ENCODE peak calls at places on chromosomes 11 and 22, in seven cellular contexts. One of them, this sample, is unnamed.

GRCh38 chr22:24555160-24555495 is 190 bp upstream of the GUCD1 start:
- DNase-seq in astrocyte of the spinal cord: peak
- DNase-seq in GM23338: peak
- DNase-seq in adrenal gland: peak
- DNase-seq in right atrium auricular region: peak
- DNase-seq in cardiac muscle cell: peak
- DNase-seq in brain microvascular endothelial cell: peak
- DNase-seq in this sample: peak

GRCh38 chr11:123653997-123654565 is 343 bp downstream of the SCN3B start:
- DNase-seq in astrocyte of the spinal cord: peak
- DNase-seq in GM23338: peak
- DNase-seq in adrenal gland: peak
- DNase-seq in right atrium auricular region: no peak
- DNase-seq in cardiac muscle cell: peak
- DNase-seq in brain microvascular endothelial cell: peak
- DNase-seq in this sample: no peak

GRCh38 chr11:11965656-11966353 is 42.6 kb downstream of the DKK3 start:
- DNase-seq in astrocyte of the spinal cord: no peak
- DNase-seq in GM23338: no peak
- DNase-seq in adrenal gland: no peak
- DNase-seq in right atrium auricular region: no peak
- DNase-seq in cardiac muscle cell: no peak
- DNase-seq in brain microvascular endothelial cell: no peak
- DNase-seq in this sample: no peak

GRCh38 chr11:3223932-3224729 is 5.5 kb upstream of the MRGPRG start:
- DNase-seq in astrocyte of the spinal cord: no peak
- DNase-seq in GM23338: peak
- DNase-seq in adrenal gland: peak
- DNase-seq in right atrium auricular region: no peak
- DNase-seq in cardiac muscle cell: no peak
- DNase-seq in brain microvascular endothelial cell: no peak
- DNase-seq in this sample: no peak

GRCh38 chr22:44591146-44591790 is 93.2 kb upstream of the RTL6 start:
- DNase-seq in astrocyte of the spinal cord: no peak
- DNase-seq in GM23338: no peak
- DNase-seq in adrenal gland: no peak
- DNase-seq in right atrium auricular region: no peak
- DNase-seq in cardiac muscle cell: no peak
- DNase-seq in brain microvascular endothelial cell: no peak
- DNase-seq in this sample: no peak

GRCh38 chr11:15565846-15566245 is 451.1 kb downstream of the INSC start:
- DNase-seq in astrocyte of the spinal cord: no peak
- DNase-seq in GM23338: no peak
- DNase-seq in adrenal gland: no peak
- DNase-seq in right atrium auricular region: no peak
- DNase-seq in cardiac muscle cell: no peak
- DNase-seq in brain microvascular endothelial cell: no peak
- DNase-seq in this sample: no peak

GRCh38 chr11:133086518-133086917 is 445.8 kb downstream of the OPCML start:
- DNase-seq in astrocyte of the spinal cord: no peak
- DNase-seq in GM23338: no peak
- DNase-seq in adrenal gland: no peak
- DNase-seq in right atrium auricular region: no peak
- DNase-seq in cardiac muscle cell: no peak
- DNase-seq in brain microvascular endothelial cell: no peak
- DNase-seq in this sample: no peak

GRCh38 chr11:43574949-43575915 is 105.3 kb upstream of the HSD17B12 start:
- DNase-seq in astrocyte of the spinal cord: peak
- DNase-seq in GM23338: peak
- DNase-seq in adrenal gland: peak
- DNase-seq in right atrium auricular region: no peak
- DNase-seq in cardiac muscle cell: peak
- DNase-seq in brain microvascular endothelial cell: peak
- DNase-seq in this sample: no peak

GRCh38 chr11:122817121-122817520 is 21.2 kb upstream of the CRTAM start:
- DNase-seq in astrocyte of the spinal cord: no peak
- DNase-seq in GM23338: no peak
- DNase-seq in adrenal gland: no peak
- DNase-seq in right atrium auricular region: no peak
- DNase-seq in cardiac muscle cell: peak
- DNase-seq in brain microvascular endothelial cell: no peak
- DNase-seq in this sample: no peak

DNA sequence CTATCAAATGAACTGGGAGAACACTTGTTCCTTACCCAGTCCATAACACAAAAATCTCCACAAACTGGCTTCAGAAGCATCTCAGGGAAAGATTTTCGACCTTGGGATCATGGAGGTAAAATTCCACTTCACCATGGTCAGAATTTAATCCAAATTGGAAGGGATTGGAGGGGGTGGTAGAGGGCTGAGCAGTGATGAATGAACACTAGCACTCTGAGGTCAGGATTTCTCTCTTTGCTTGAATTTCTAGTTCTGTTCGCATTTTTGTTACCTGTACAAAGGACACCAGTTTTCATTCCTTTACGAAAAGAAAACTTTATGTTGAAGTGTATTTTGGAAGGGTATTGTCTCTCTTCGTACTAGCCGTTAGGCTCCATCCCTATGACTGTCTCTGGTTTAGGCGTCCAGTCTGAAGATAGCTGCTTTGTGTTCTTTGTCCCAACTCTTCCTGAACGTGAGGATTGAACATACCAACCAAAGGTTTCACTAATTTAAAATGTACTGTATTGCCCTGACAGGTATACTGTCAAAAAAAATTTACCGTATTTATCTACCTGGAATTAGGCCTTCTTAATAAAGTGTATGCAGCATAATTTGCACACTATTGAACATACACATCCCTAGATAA is 749 bp downstream of the GRAP2 start:
- DNase-seq in astrocyte of the spinal cord: no peak
- DNase-seq in GM23338: no peak
- DNase-seq in adrenal gland: no peak
- DNase-seq in right atrium auricular region: no peak
- DNase-seq in cardiac muscle cell: no peak
- DNase-seq in brain microvascular endothelial cell: no peak
- DNase-seq in this sample: no peak
- H3K4me3 ChIP-seq in astrocyte of the spinal cord: no peak
- H3K4me3 ChIP-seq in GM23338: no peak
- H3K4me3 ChIP-seq in adrenal gland: no peak
- H3K4me3 ChIP-seq in right atrium auricular region: no peak
- H3K4me3 ChIP-seq in cardiac muscle cell: no peak
- H3K4me3 ChIP-seq in brain microvascular endothelial cell: no peak
- H3K4me3 ChIP-seq in this sample: no peak

GRCh38 chr11:78834886-78835285 is 260.2 kb upstream of the NARS2 start:
- DNase-seq in astrocyte of the spinal cord: no peak
- DNase-seq in GM23338: no peak
- DNase-seq in adrenal gland: no peak
- DNase-seq in right atrium auricular region: no peak
- DNase-seq in cardiac muscle cell: no peak
- DNase-seq in brain microvascular endothelial cell: no peak
- DNase-seq in this sample: no peak

GRCh38 chr11:78833237-78833636 is 258.6 kb upstream of the NARS2 start:
- DNase-seq in astrocyte of the spinal cord: no peak
- DNase-seq in GM23338: no peak
- DNase-seq in adrenal gland: peak
- DNase-seq in right atrium auricular region: no peak
- DNase-seq in cardiac muscle cell: no peak
- DNase-seq in brain microvascular endothelial cell: no peak
- DNase-seq in this sample: no peak

GRCh38 chr11:78830277-78830676 is 255.6 kb upstream of the NARS2 start:
- DNase-seq in astrocyte of the spinal cord: no peak
- DNase-seq in GM23338: peak
- DNase-seq in adrenal gland: no peak
- DNase-seq in right atrium auricular region: no peak
- DNase-seq in cardiac muscle cell: no peak
- DNase-seq in brain microvascular endothelial cell: no peak
- DNase-seq in this sample: no peak

GRCh38 chr11:78831571-78831970 is 256.9 kb upstream of the NARS2 start:
- DNase-seq in astrocyte of the spinal cord: no peak
- DNase-seq in GM23338: no peak
- DNase-seq in adrenal gland: no peak
- DNase-seq in right atrium auricular region: no peak
- DNase-seq in cardiac muscle cell: no peak
- DNase-seq in brain microvascular endothelial cell: no peak
- DNase-seq in this sample: no peak

GRCh38 chr11:78832226-78832947 is 257.7 kb upstream of the NARS2 start:
- DNase-seq in astrocyte of the spinal cord: no peak
- DNase-seq in GM23338: no peak
- DNase-seq in adrenal gland: no peak
- DNase-seq in right atrium auricular region: no peak
- DNase-seq in cardiac muscle cell: peak
- DNase-seq in brain microvascular endothelial cell: no peak
- DNase-seq in this sample: no peak
- TF ChIP-seq CTCF in astrocyte of the spinal cord: peak
- TF ChIP-seq CTCF in GM23338: peak
- TF ChIP-seq CTCF in adrenal gland: no peak
- TF ChIP-seq CTCF in right atrium auricular region: no peak
- TF ChIP-seq CTCF in cardiac muscle cell: peak
- TF ChIP-seq CTCF in brain microvascular endothelial cell: peak
- TF ChIP-seq CTCF in this sample: no peak

DNA sequence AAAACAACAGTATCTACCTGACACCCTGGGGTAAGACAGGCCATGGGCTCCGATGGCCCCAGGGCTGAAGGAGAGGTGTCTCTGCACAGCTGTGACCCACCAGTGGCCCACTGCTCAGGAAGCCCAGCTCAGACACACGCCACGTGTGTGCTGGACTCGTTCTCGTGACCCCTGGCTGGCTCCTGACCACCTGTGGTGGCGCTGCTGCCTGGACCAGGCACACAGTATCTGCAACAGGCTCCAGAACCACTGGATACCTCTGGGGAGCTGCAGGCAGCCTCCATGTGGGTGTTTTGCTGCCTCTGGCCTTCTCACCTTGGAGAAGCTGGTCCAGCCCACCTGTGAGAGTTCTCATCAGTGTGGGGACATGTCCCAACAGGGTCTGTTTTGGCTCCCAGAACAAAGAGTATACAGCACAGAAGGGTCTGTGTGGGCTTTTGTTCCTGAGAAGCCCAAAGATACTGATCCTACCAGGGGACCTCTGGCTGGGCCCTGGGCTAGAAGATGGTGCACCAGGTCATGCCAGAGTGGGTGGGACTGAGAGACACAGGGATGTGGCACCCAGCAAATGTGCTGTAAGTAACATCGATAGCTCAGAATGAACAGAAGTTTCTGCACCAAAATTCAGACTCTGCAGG is 21.7 kb upstream of the SERPIND1 start:
- DNase-seq in astrocyte of the spinal cord: no peak
- DNase-seq in GM23338: no peak
- DNase-seq in adrenal gland: no peak
- DNase-seq in right atrium auricular region: no peak
- DNase-seq in cardiac muscle cell: no peak
- DNase-seq in brain microvascular endothelial cell: no peak
- DNase-seq in this sample: no peak
- H3K4me3 ChIP-seq in astrocyte of the spinal cord: no peak
- H3K4me3 ChIP-seq in GM23338: no peak
- H3K4me3 ChIP-seq in adrenal gland: no peak
- H3K4me3 ChIP-seq in right atrium auricular region: no peak
- H3K4me3 ChIP-seq in cardiac muscle cell: no peak
- H3K4me3 ChIP-seq in brain microvascular endothelial cell: no peak
- H3K4me3 ChIP-seq in this sample: no peak

GRCh38 chr11:61611309-61611708 is 30.4 kb upstream of the SYT7 start:
- DNase-seq in astrocyte of the spinal cord: no peak
- DNase-seq in GM23338: no peak
- DNase-seq in adrenal gland: no peak
- DNase-seq in right atrium auricular region: no peak
- DNase-seq in cardiac muscle cell: no peak
- DNase-seq in brain microvascular endothelial cell: no peak
- DNase-seq in this sample: no peak

GRCh38 chr11:61609000-61609969 is 28.4 kb upstream of the SYT7 start:
- DNase-seq in astrocyte of the spinal cord: no peak
- DNase-seq in GM23338: no peak
- DNase-seq in adrenal gland: no peak
- DNase-seq in right atrium auricular region: no peak
- DNase-seq in cardiac muscle cell: no peak
- DNase-seq in brain microvascular endothelial cell: no peak
- DNase-seq in this sample: no peak

GRCh38 chr11:61607920-61608599 is 27.2 kb upstream of the SYT7 start:
- DNase-seq in astrocyte of the spinal cord: no peak
- DNase-seq in GM23338: no peak
- DNase-seq in adrenal gland: no peak
- DNase-seq in right atrium auricular region: no peak
- DNase-seq in cardiac muscle cell: no peak
- DNase-seq in brain microvascular endothelial cell: no peak
- DNase-seq in this sample: no peak

GRCh38 chr11:61610905-61611304 is 30.0 kb upstream of the SYT7 start:
- DNase-seq in astrocyte of the spinal cord: no peak
- DNase-seq in GM23338: no peak
- DNase-seq in adrenal gland: no peak
- DNase-seq in right atrium auricular region: no peak
- DNase-seq in cardiac muscle cell: no peak
- DNase-seq in brain microvascular endothelial cell: no peak
- DNase-seq in this sample: no peak

GRCh38 chr11:61609970-61610347 is 29.1 kb upstream of the SYT7 start:
- DNase-seq in astrocyte of the spinal cord: no peak
- DNase-seq in GM23338: peak
- DNase-seq in adrenal gland: no peak
- DNase-seq in right atrium auricular region: no peak
- DNase-seq in cardiac muscle cell: no peak
- DNase-seq in brain microvascular endothelial cell: no peak
- DNase-seq in this sample: no peak
- TF ChIP-seq CTCF in astrocyte of the spinal cord: peak
- TF ChIP-seq CTCF in GM23338: peak
- TF ChIP-seq CTCF in adrenal gland: no peak
- TF ChIP-seq CTCF in right atrium auricular region: no peak
- TF ChIP-seq CTCF in cardiac muscle cell: peak
- TF ChIP-seq CTCF in brain microvascular endothelial cell: peak
- TF ChIP-seq CTCF in this sample: peak

GRCh38 chr11:119337581-119338317 is 2.9 kb downstream of the C1QTNF5 start:
- DNase-seq in astrocyte of the spinal cord: peak
- DNase-seq in GM23338: peak
- DNase-seq in adrenal gland: no peak
- DNase-seq in right atrium auricular region: no peak
- DNase-seq in cardiac muscle cell: peak
- DNase-seq in brain microvascular endothelial cell: no peak
- DNase-seq in this sample: no peak
- H3K4me3 ChIP-seq in astrocyte of the spinal cord: no peak
- H3K4me3 ChIP-seq in GM23338: peak
- H3K4me3 ChIP-seq in adrenal gland: no peak
- H3K4me3 ChIP-seq in right atrium auricular region: no peak
- H3K4me3 ChIP-seq in cardiac muscle cell: no peak
- H3K4me3 ChIP-seq in brain microvascular endothelial cell: peak
- H3K4me3 ChIP-seq in this sample: peak